ENCODE peak calls at places on chromosomes 12 and 14, in five cellular contexts. N is GM12865, U is anterior cingulate cortex, L is GM20000, X is tibial artery. A is an unnamed sample.

GRCh38 chr12:79266511-79267129 is 402.0 kb downstream of the SYT1 start:
- DNase-seq in N (no peak), U (no peak), L (no peak), X (no peak), A (no peak)

GRCh38 chr12:120229583-120230325 is 28.8 kb upstream of the RPLP0 start:
- DNase-seq in N (no peak), U (no peak), L (no peak), X (no peak), A (peak)

GRCh38 chr14:24064091-24064795 is 7.1 kb upstream of the CPNE6 start:
- DNase-seq in N (no peak), U (no peak), L (no peak), X (no peak), A (no peak)

GRCh38 chr12:54958048-54958658 is 26.4 kb downstream of the TESPA1 start:
- DNase-seq in N (peak), U (peak), L (peak), X (no peak), A (peak)

GRCh38 chr14:20440882-20441281 is 4.9 kb upstream of the KLHL33 start:
- DNase-seq in N (no peak), U (no peak), L (peak), X (no peak), A (no peak)

GRCh38 chr12:84994436-84994835 is 41.6 kb downstream of the TSPAN19 start:
- DNase-seq in N (no peak), U (no peak), L (no peak), X (no peak), A (no peak)

GRCh38 chr12:53567961-53568360 is 58.2 kb downstream of the ATF7 start:
- DNase-seq in N (no peak), U (no peak), L (no peak), X (no peak), A (peak)

GRCh38 chr12:11717533-11717961 is 68.1 kb downstream of the ETV6 start:
- DNase-seq in N (peak), U (no peak), L (no peak), X (no peak), A (peak)

GRCh38 chr14:21902561-21903199 is 229.1 kb upstream of the OR4E1 start:
- DNase-seq in N (peak), U (no peak), L (no peak), X (no peak), A (no peak)

A was measured in cardiac fibroblast.